ENCODE peak calls at places on chromosomes 5 and 9, in five cellular contexts. T is lung, G is A549, I is Right ventricle myocardium superior, N is ovary. U is an unnamed sample.

GRCh38 chr5:115573133-115573532 is 28.6 kb upstream of the FEM1C start:
- DNase-seq in G (no peak), N (no peak), T (no peak), I (no peak), U (no peak)

GRCh38 chr5:172979778-172980177 is 3.8 kb upstream of the ATP6V0E1 start:
- DNase-seq in I (no peak), G (no peak), T (no peak), N (no peak), U (no peak)

GRCh38 chr5:132259061-132259851 is 1.8 kb downstream of the PDLIM4 start:
- DNase-seq in T (no peak), G (no peak), N (peak; percentile 79), I (peak; percentile 83), U (peak; percentile 96)

GRCh38 chr5:89480406-89481007 is 597.5 kb upstream of the MEF2C start:
- DNase-seq in G (no peak), N (no peak), I (no peak), T (no peak), U (no peak)

GRCh38 chr9:115992834-115993233 is 160.8 kb upstream of the PAPPA start:
- DNase-seq in N (no peak), T (no peak), I (no peak), G (peak; percentile 57), U (no peak)

GRCh38 chr9:88577256-88577655 is 42.3 kb downstream of the NXNL2 start:
- DNase-seq in I (no peak), T (no peak), N (no peak), G (no peak), U (no peak)

GRCh38 chr9:99966720-99967119 is 60.3 kb downstream of the STX17 start:
- DNase-seq in G (peak; percentile 35), N (no peak), T (no peak), I (no peak), U (no peak)

GRCh38 chr9:114386361-114386885 is 1.4 kb downstream of the AKNA start:
- DNase-seq in G (no peak), N (no peak), I (no peak), T (no peak), U (no peak)

GRCh38 chr5:178137991-178138390 is 7.2 kb downstream of the RMND5B start:
- DNase-seq in T (no peak), I (no peak), N (no peak), G (no peak), U (no peak)